ENCODE peak calls at places on chromosomes 13 and 19, in five cellular contexts. B is cardiac muscle cell, S is heart left ventricle, V is left ventricle myocardium inferior, M is uterus. Y is an unnamed sample. For H3K36me3 and H3K4me1, the result is how much of the 10 kb centered on the place peaks cover.

GRCh38 chr13:23660249-23660648 is 90.0 kb downstream of the TNFRSF19 start:
- DNase-seq in B (no peak), S (no peak), V (no peak), M (no peak), Y (no peak)

GRCh38 chr19:15464394-15465385 is at the start of gene RASAL3:
- DNase-seq in B (peak), S (no peak), V (no peak), M (no peak), Y (no peak)

GRCh38 chr13:94433055-94433947 is 46.2 kb downstream of the DCT start:
- DNase-seq in B (peak), S (no peak), V (no peak), M (no peak), Y (peak)

GRCh38 chr19:38361633-38362075 is 12.7 kb upstream of the PSMD8 start:
- DNase-seq in B (peak), S (peak), V (peak), M (peak), Y (peak)

GRCh38 chr19:18967358-18968146 is 26.5 kb upstream of the HOMER3 start:
- DNase-seq in B (peak), S (peak), V (peak), M (peak), Y (no peak)

GRCh38 chr13:79745141-79745540 is 264.2 kb downstream of the NDFIP2 start:
- DNase-seq in B (no peak), S (no peak), V (no peak), M (no peak), Y (no peak)

GRCh38 chr19:30216453-30216852 is 155.7 kb upstream of the ZNF536 start:
- DNase-seq in B (no peak), S (no peak), V (no peak), M (no peak), Y (no peak)

GRCh38 chr19:38683393-38684077 is 36.1 kb downstream of the ACTN4 start:
- DNase-seq in B (peak), S (peak), V (no peak), M (peak), Y (no peak)

GRCh38 chr19:49318296-49318695 is 6.7 kb downstream of the SLC6A16 start:
- DNase-seq in B (no peak), S (no peak), V (no peak), M (no peak), Y (no peak)

GRCh38 chr13:26222523-26223046 is 471 bp upstream of the RNF6 start:
- DNase-seq in B (no peak), S (no peak), V (no peak), M (no peak), Y (no peak)

GRCh38 chr13:98399756-98400155 is 177.2 kb downstream of the STK24 start:
- DNase-seq in B (no peak), S (no peak), V (no peak), M (no peak), Y (no peak)

GRCh38 chr19:5147074-5147970 is 178.4 kb downstream of the KDM4B start:
- DNase-seq in B (no peak), S (no peak), V (no peak), M (no peak), Y (no peak)

GRCh38 chr19:41994994-41995958 is 1.2 kb upstream of the ATP1A3 start:
- DNase-seq in B (no peak), S (no peak), V (no peak), M (no peak), Y (no peak)

GRCh38 chr19:13399746-13400145 is 106.5 kb downstream of the CACNA1A start:
- DNase-seq in B (no peak), S (no peak), V (no peak), M (no peak), Y (no peak)

GRCh38 chr19:49744946-49745381 is 18.1 kb downstream of the TSKS start:
- DNase-seq in B (no peak), S (no peak), V (no peak), M (no peak), Y (no peak)

GRCh38 chr13:107211073-107211472 is 643.1 kb upstream of the ARGLU1 start:
- DNase-seq in B (peak), S (peak), V (peak), M (peak), Y (no peak)

GRCh38 chr19:46224773-46225172 is 4.8 kb upstream of the IGFL1 start:
- DNase-seq in B (no peak), S (no peak), V (no peak), M (no peak), Y (no peak)

GRCh38 chr19:51460164-51460992 is 2.1 kb upstream of the SIGLEC8 start:
- DNase-seq in B (peak), S (no peak), V (no peak), M (no peak), Y (no peak)

GRCh38 chr13:47628666-47629065 is 372.4 kb downstream of the SUCLA2 start:
- DNase-seq in B (no peak), S (no peak), V (no peak), M (no peak), Y (no peak)

GRCh38 chr19:52190679-52191293 is 934 bp downstream of the PPP2R1A start:
- DNase-seq in B (peak), S (peak), V (no peak), M (no peak), Y (no peak)

GRCh38 chr19:50722248-50723013 is 733 bp upstream of the CLEC11A start:
- DNase-seq in B (no peak), S (no peak), V (no peak), M (no peak), Y (no peak)

GRCh38 chr13:97366172-97366688 is 67.7 kb upstream of the RAP2A start:
- DNase-seq in B (no peak), S (no peak), V (no peak), M (no peak), Y (no peak)

GRCh38 chr19:34475975-34476594 is 5.5 kb upstream of the WTIP start:
- DNase-seq in B (no peak), S (no peak), V (no peak), M (no peak), Y (peak)

GRCh38 chr13:46896346-46897138 is at the start of gene HTR2A:
- DNase-seq in B (peak), S (peak), V (peak), M (peak), Y (no peak)

GRCh38 chr13:59445812-59446211 is 717.9 kb downstream of the DIAPH3 start:
- DNase-seq in B (no peak), S (no peak), V (no peak), M (no peak), Y (no peak)

GRCh38 chr13:33323766-33324525 is 38.4 kb upstream of the STARD13 start:
- DNase-seq in B (peak), S (no peak), V (no peak), M (no peak), Y (no peak)

GRCh38 chr13:35838356-35838755 is 292.8 kb downstream of the DCLK1 start:
- DNase-seq in B (peak), S (no peak), V (no peak), M (no peak), Y (no peak)

GRCh38 chr19:50906217-50906616 is 5.0 kb downstream of the KLK4 start:
- DNase-seq in B (peak), S (peak), V (no peak), M (no peak), Y (no peak)

GRCh38 chr19:19495614-19496603 is 19.4 kb downstream of the TSSK6 start:
- DNase-seq in B (no peak), S (no peak), V (no peak), M (no peak), Y (no peak)

GRCh38 chr13:110571897-110572777 is 10.6 kb upstream of the RAB20 start:
- DNase-seq in B (no peak), S (no peak), V (no peak), M (no peak), Y (no peak)

GRCh38 chr13:99800951-99801350 is 170.6 kb downstream of the ZIC5 start:
- DNase-seq in B (no peak), S (no peak), V (no peak), M (no peak), Y (peak)

GRCh38 chr13:103876571-103876970 is 810.4 kb upstream of the SLC10A2 start:
- DNase-seq in B (no peak), S (no peak), V (no peak), M (no peak), Y (no peak)

GRCh38 chr13:75533866-75534265 is 3.8 kb downstream of the COMMD6 start:
- DNase-seq in B (no peak), S (no peak), V (no peak), M (no peak), Y (no peak)

GRCh38 chr19:7863157-7863970 is 10.8 kb downstream of the PRR36 start:
- DNase-seq in B (no peak), S (no peak), V (no peak), M (no peak), Y (no peak)

GRCh38 chr19:3111586-3112247 is 17.6 kb downstream of the GNA11 start:
- DNase-seq in B (no peak), S (no peak), V (no peak), M (no peak), Y (no peak)

GRCh38 chr13:88800505-88800904 is 1129.3 kb downstream of the SLITRK5 start:
- DNase-seq in B (no peak), S (no peak), V (no peak), M (no peak), Y (no peak)

GRCh38 chr19:11195169-11195568 is 2.2 kb downstream of the KANK2 start:
- DNase-seq in B (no peak), S (peak), V (peak), M (no peak), Y (no peak)

GRCh38 chr19:11191934-11192333 is 5.4 kb downstream of the KANK2 start:
- DNase-seq in B (no peak), S (no peak), V (no peak), M (no peak), Y (no peak)

GRCh38 chr19:11194173-11194572 is 3.2 kb downstream of the KANK2 start:
- DNase-seq in B (no peak), S (no peak), V (no peak), M (no peak), Y (no peak)

GRCh38 chr19:11194657-11195056 is 2.7 kb downstream of the KANK2 start:
- DNase-seq in B (peak), S (peak), V (no peak), M (no peak), Y (no peak)

GRCh38 chr19:11192957-11193939 is 4.1 kb downstream of the KANK2 start:
- DNase-seq in B (no peak), S (no peak), V (no peak), M (no peak), Y (no peak)
- H3K36me3 ChIP-seq in B (under half), S (under half), V (under half), M (under half), Y (half or more)

DNA sequence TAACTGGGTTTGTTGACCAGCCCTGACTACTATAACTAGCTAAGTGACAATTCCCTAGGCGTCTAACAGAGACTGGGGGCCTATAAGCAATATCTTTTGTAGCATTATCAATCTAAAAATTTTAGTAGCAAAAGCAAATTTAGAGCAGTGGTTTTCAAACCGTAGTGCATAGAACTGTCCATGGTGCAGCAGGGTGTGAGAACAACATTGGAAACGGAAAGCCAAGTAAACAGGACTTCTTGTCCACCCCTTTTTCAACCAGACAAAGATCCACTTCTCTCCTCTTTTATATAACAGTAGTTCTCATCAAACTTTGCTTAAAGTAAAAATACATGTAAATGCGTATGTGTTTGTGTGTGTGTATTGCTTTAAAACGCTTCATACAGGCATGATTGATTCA is 1099.1 kb upstream of the ATXN8OS start:
- DNase-seq in B (no peak), S (no peak), V (no peak), M (no peak), Y (no peak)
- H3K27ac ChIP-seq in B (no peak), S (no peak), V (no peak), M (no peak), Y (no peak)

GRCh38 chr19:35943542-35944301 is 7.5 kb downstream of the LRFN3 start:
- DNase-seq in B (no peak), S (no peak), V (no peak), M (no peak), Y (no peak)

GRCh38 chr19:35940839-35941238 is 4.7 kb downstream of the LRFN3 start:
- DNase-seq in B (no peak), S (no peak), V (no peak), M (no peak), Y (no peak)

GRCh38 chr19:35940078-35940775 is 4.1 kb downstream of the LRFN3 start:
- DNase-seq in B (no peak), S (peak), V (no peak), M (no peak), Y (no peak)

GRCh38 chr19:35944553-35944952 is 8.4 kb downstream of the LRFN3 start:
- DNase-seq in B (no peak), S (no peak), V (no peak), M (no peak), Y (no peak)

DNA sequence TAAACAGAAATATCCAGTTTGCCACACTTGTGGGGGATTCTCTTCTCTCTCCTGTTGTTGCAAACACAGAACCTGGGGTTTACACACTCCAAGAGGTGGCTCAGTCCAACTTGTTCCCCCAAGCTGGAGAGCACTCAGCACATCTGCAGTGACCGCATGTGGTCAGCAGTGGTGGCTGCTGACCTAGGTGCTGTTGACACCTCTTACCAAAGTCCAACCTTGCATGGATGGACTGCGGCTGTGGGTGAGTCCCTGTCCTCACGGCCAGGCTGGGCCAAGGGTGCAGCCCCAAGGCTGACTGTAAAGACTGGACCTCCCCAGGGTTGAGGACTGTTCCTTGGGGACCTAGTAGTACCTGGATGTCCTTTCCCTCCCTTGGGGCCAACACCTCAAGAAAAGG is 6.1 kb downstream of the LRFN3 start:
- DNase-seq in B (no peak), S (peak), V (no peak), M (no peak), Y (no peak)
- H3K4me1 ChIP-seq in B (under half), S (under half), V (under half), M (under half), Y (under half)

GRCh38 chr19:17837972-17838371 is 9.8 kb downstream of the JAK3 start:
- DNase-seq in B (no peak), S (no peak), V (no peak), M (no peak), Y (no peak)
- H3K36me3 ChIP-seq in B (under half), S (under half), V (under half), M (under half), Y (under half)

DNA sequence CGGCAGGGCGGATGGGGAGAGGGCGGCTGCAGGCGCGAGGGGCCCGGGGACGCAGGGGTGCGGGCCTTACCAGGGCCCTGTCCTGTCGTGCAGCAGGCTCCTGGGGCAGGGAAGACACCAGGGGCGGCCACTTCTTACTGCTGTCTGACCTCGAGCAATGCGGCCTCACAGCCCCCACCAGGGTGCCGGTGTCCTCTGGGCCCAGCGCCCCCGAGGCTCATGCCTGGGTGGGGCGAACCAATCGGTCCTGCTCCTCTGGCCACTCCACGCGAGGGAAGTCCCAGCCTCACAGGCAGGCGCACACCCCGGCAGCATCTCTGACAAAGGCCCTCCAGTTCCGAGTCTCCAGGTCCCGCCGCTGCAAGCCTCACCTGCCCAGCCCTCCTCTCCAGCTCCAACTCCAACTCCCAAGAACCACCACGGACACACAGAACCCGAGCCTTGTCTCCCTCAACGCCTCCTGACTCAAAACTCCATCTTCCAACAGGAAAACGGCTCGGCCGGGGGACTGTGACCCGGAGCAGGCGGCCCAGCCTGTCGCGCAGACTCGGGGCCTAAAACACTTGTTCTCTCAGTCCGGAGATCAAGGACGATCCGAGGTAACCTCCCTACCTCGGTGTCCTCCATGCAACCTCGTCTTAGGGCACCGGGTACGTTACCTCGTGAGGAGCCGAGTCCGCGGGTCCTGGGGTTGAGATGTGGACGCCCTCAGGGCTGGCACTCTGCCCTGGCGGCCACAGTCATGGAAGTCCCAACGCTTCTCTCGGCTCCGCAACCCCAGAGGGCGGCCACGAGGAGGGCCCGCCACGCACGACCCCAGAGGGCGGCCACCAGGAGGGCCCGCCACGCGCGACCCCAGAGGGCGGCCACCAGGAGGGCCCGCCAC is 6.5 kb downstream of the FGF22 start:
- DNase-seq in B (no peak), S (no peak), V (no peak), M (no peak), Y (no peak)
- H3K27ac ChIP-seq in B (no peak), S (no peak), V (no peak), M (no peak), Y (no peak)

Y was measured in esophagus muscularis mucosa.